ENCODE peak calls at places on chromosomes 6 and 20, in five cellular contexts. U is CD8-positive, alpha-beta memory T cell; A is left ventricle myocardium inferior; D is mammary epithelial cell; M is ovary. F is an unnamed sample. For H3K27me3, the result is how much of the 10 kb centered on the place peaks cover.

GRCh38 chr6:27547157-27548075 is 74.5 kb upstream of the ZNF184 start:
- DNase-seq in U (no peak), D (peak), M (no peak), A (no peak), F (peak)

GRCh38 chr20:1874534-1875168 is 20.6 kb upstream of the SIRPA start:
- DNase-seq in M (no peak), D (no peak), U (no peak), A (no peak), F (no peak)

GRCh38 chr6:33192671-33193602 is 670 bp upstream of the COL11A2 start:
- DNase-seq in A (peak), D (no peak), M (peak), U (peak), F (peak)

GRCh38 chr6:46437671-46438221 is 53.5 kb downstream of the RCAN2 start:
- DNase-seq in A (no peak), U (no peak), D (no peak), M (no peak), F (no peak)

GRCh38 chr20:35312348-35312747 is 20.1 kb upstream of the FAM83C start:
- DNase-seq in U (no peak), A (no peak), M (no peak), D (peak), F (no peak)

GRCh38 chr6:81366970-81367369 is 385.5 kb downstream of the TENT5A start:
- DNase-seq in D (no peak), U (no peak), M (no peak), A (no peak), F (no peak)

GRCh38 chr6:73969982-73970960 is 274.3 kb downstream of the CD109 start:
- DNase-seq in D (peak), M (no peak), U (no peak), A (no peak), F (no peak)

GRCh38 chr6:43827898-43828297 is 57.9 kb downstream of the VEGFA start:
- DNase-seq in A (no peak), M (no peak), U (peak), D (no peak), F (no peak)

GRCh38 chr6:128339635-128340436 is 180.6 kb downstream of the PTPRK start:
- DNase-seq in M (no peak), D (no peak), U (no peak), A (no peak), F (no peak)

GRCh38 chr20:31260326-31260932 is 3.0 kb downstream of the DEFB115 start:
- DNase-seq in U (no peak), M (no peak), A (no peak), D (peak), F (peak)

GRCh38 chr6:142258757-142259156 is 43.0 kb upstream of the ADGRG6 start:
- DNase-seq in D (no peak), A (no peak), U (no peak), M (no peak), F (no peak)

GRCh38 chr20:31835977-31836852 is 9.2 kb downstream of the FOXS1 start:
- DNase-seq in M (peak), U (no peak), D (peak), A (peak), F (peak)

GRCh38 chr6:159184559-159184958 is 15.4 kb downstream of the FNDC1 start:
- DNase-seq in U (no peak), M (no peak), A (no peak), D (peak), F (no peak)

GRCh38 chr6:47308674-47309325 is 905 bp downstream of the TNFRSF21 start:
- DNase-seq in M (peak), D (peak), U (no peak), A (peak), F (peak)

GRCh38 chr6:167825059-167825758 is 1.5 kb upstream of the AFDN start:
- DNase-seq in M (peak), D (no peak), U (no peak), A (no peak), F (no peak)

GRCh38 chr6:170091000-170091638 is 199.8 kb downstream of the DLL1 start:
- DNase-seq in M (peak), U (no peak), A (no peak), D (no peak), F (no peak)

GRCh38 chr6:120230008-120230407 is 880.4 kb upstream of the MAN1A1 start:
- DNase-seq in U (no peak), A (no peak), D (no peak), M (no peak), F (no peak)

GRCh38 chr6:54299542-54300269 is 8.5 kb upstream of the TINAG start:
- DNase-seq in D (no peak), A (no peak), U (no peak), M (no peak), F (no peak)

GRCh38 chr20:41182296-41183212 is 45.2 kb downstream of the PLCG1 start:
- DNase-seq in M (no peak), U (no peak), D (peak), A (no peak), F (no peak)

GRCh38 chr6:54846857-54847721 is 518 bp downstream of the FAM83B start:
- DNase-seq in D (no peak), A (no peak), U (no peak), M (no peak), F (peak)

GRCh38 chr20:63521602-63522001 is 1.0 kb downstream of the PPDPF start:
- DNase-seq in U (peak), M (no peak), D (no peak), A (no peak), F (peak)

GRCh38 chr6:43668151-43669028 is 19.2 kb downstream of the MRPS18A start:
- DNase-seq in M (peak), A (peak), D (peak), U (no peak), F (peak)

GRCh38 chr6:37693079-37693478 is 4.6 kb downstream of the MDGA1 start:
- DNase-seq in U (no peak), D (no peak), A (no peak), M (no peak), F (no peak)
- H3K27me3 ChIP-seq in U (under half), D (under half), A (half or more), M (under half), F (under half)

DNA sequence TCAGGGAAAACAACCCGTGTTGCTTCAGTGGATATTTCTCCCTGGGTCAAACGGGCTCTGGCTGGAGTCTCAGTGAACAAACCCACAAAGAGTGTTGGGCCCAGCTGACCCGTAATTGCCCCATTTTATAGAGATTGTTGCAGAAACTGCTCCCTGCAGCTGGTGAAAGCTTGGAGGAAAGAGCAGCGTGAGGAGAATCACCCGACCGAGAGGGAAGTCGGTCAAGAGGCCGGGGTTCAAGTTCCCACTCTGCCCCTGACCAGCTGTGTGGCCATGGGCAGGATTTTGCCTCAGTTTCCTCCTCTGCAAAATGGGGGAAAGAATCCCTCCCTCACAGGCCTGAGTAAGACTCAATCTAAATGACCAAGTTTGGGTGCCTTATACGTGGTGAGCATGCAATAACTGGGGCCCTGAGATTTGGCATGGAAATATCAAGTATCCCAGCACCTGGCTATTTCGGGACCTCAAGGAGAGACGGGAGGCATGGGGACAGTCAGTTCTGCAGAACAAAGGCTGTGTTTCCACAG is 1.7 kb upstream of the TGM2 start:
- DNase-seq in A (no peak), D (no peak), U (no peak), M (no peak), F (no peak)
- H3K27ac ChIP-seq in A (peak), D (no peak), U (no peak), M (no peak), F (no peak)

GRCh38 chr6:112160745-112161144 is 73.4 kb downstream of the FAM229B start:
- DNase-seq in D (no peak), A (no peak), U (no peak), M (no peak), F (no peak)

GRCh38 chr6:112153926-112154621 is 66.7 kb downstream of the FAM229B start:
- DNase-seq in D (peak), M (no peak), U (no peak), A (no peak), F (no peak)

GRCh38 chr6:112155900-112156299 is 68.5 kb downstream of the FAM229B start:
- DNase-seq in U (no peak), M (no peak), A (no peak), D (no peak), F (no peak)

GRCh38 chr6:112154711-112155110 is 67.3 kb downstream of the FAM229B start:
- DNase-seq in U (no peak), M (no peak), D (no peak), A (no peak), F (no peak)

DNA sequence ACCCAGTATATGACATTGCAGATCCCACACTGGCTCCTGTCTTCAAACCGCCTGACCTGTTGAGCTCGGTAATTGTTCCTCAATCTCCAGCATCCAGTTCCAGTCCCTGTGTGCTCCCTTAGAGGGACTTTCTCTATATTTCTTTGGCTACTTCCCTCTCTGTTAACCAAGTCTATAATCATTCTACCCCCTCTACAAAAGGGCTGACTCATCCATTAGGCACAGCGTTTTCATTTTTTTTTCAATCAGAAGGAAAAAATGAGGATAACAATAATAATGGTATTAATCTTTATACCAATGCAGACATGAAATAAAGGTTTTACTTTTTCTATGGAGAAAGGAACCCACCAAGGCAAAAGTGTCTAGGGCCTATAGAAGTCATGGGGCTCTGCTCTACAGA is 69.3 kb downstream of the FAM229B start:
- DNase-seq in D (no peak), A (no peak), U (no peak), M (no peak), F (no peak)
- H3K4me3 ChIP-seq in D (no peak), A (no peak), U (no peak), M (no peak), F (no peak)

GRCh38 chr20:61705909-61706308 is 359.8 kb downstream of the TAF4 start:
- DNase-seq in D (no peak), M (no peak), U (no peak), A (no peak), F (no peak)
- H3K27me3 ChIP-seq in D (under half), M (under half), U (under half), A (under half), F (half or more)

GRCh38 chr6:150298029-150298380 is 70.8 kb upstream of the IYD start:
- DNase-seq in A (no peak), U (no peak), D (peak), M (no peak), F (no peak)

GRCh38 chr6:150298676-150299075 is 70.1 kb upstream of the IYD start:
- DNase-seq in A (no peak), U (no peak), D (peak), M (no peak), F (no peak)

GRCh38 chr6:150297327-150298028 is 71.3 kb upstream of the IYD start:
- DNase-seq in D (peak), M (no peak), U (no peak), A (no peak), F (no peak)

GRCh38 chr6:150294713-150295112 is 74.1 kb upstream of the IYD start:
- DNase-seq in A (no peak), D (no peak), M (no peak), U (no peak), F (no peak)

GRCh38 chr6:150296890-150297289 is 71.9 kb upstream of the IYD start:
- DNase-seq in M (no peak), D (no peak), A (no peak), U (no peak), F (no peak)
- H3K27ac ChIP-seq in M (no peak), D (peak), A (no peak), U (peak), F (no peak)